ENCODE peak calls at places on chromosomes 11 and 22, in seven cellular contexts. D, K, U, T, S, W and M are unnamed samples.

GRCh38 chr11:2775626-2776350 is 76.0 kb upstream of the KCNQ1OT1 start:
- DNase-seq in D (no peak), K (peak; percentile 6), U (no peak), T (no peak), S (no peak), W (no peak), M (no peak)

GRCh38 chr11:35911616-35912165 is 32.2 kb upstream of the LDLRAD3 start:
- DNase-seq in D (no peak), K (no peak), U (peak; percentile 31), T (no peak), S (peak; percentile 70), W (no peak), M (no peak)

GRCh38 chr22:21760640-21761039 is 25.0 kb upstream of the YPEL1 start:
- DNase-seq in D (peak; percentile 63), K (no peak), U (peak; percentile 42), T (peak; percentile 76), S (no peak), W (peak; percentile 21), M (peak; percentile 44)

GRCh38 chr11:926341-926916 is 759 bp downstream of the AP2A2 start:
- DNase-seq in D (no peak), K (no peak), U (peak; percentile 59), T (peak; percentile 37), S (peak; percentile 85), W (peak; percentile 70), M (peak; percentile 52)

GRCh38 chr11:65654375-65655349 is 8.1 kb downstream of the RELA start:
- DNase-seq in D (no peak), K (no peak), U (no peak), T (no peak), S (no peak), W (no peak), M (no peak)

GRCh38 chr11:130369141-130369691 is 54.5 kb upstream of the ZBTB44 start:
- DNase-seq in D (no peak), K (no peak), U (no peak), T (no peak), S (no peak), W (no peak), M (no peak)

GRCh38 chr11:62152245-62153086 is 28.7 kb downstream of the INCENP start:
- DNase-seq in D (no peak), K (peak; percentile 10), U (no peak), T (no peak), S (no peak), W (no peak), M (no peak)

GRCh38 chr11:80241766-80242165 is 800.9 kb upstream of the TENM4 start:
- DNase-seq in D (no peak), K (no peak), U (peak; percentile 18), T (peak; percentile 83), S (no peak), W (peak; percentile 78), M (peak; percentile 34)

GRCh38 chr11:47087801-47088200 is 88.9 kb downstream of the ARFGAP2 start:
- DNase-seq in D (peak; percentile 57), K (no peak), U (no peak), T (no peak), S (no peak), W (no peak), M (no peak)

GRCh38 chr22:17484608-17485007 is 78.7 kb upstream of the SLC25A18 start:
- DNase-seq in D (no peak), K (no peak), U (no peak), T (no peak), S (no peak), W (no peak), M (no peak)

GRCh38 chr11:73324116-73324515 is 16.0 kb downstream of the ARHGEF17 start:
- DNase-seq in D (no peak), K (no peak), U (no peak), T (no peak), S (no peak), W (no peak), M (no peak)

GRCh38 chr11:66889974-66890373 is 33.1 kb downstream of the LRFN4 start:
- DNase-seq in D (no peak), K (no peak), U (no peak), T (no peak), S (no peak), W (no peak), M (no peak)

GRCh38 chr11:66888282-66888681 is 31.4 kb downstream of the LRFN4 start:
- DNase-seq in D (no peak), K (no peak), U (no peak), T (no peak), S (no peak), W (no peak), M (no peak)

GRCh38 chr11:66892926-66893325 is 36.1 kb downstream of the LRFN4 start:
- DNase-seq in D (no peak), K (no peak), U (no peak), T (no peak), S (no peak), W (no peak), M (no peak)

GRCh38 chr11:66887531-66887930 is 30.7 kb downstream of the LRFN4 start:
- DNase-seq in D (no peak), K (no peak), U (no peak), T (no peak), S (no peak), W (no peak), M (no peak)

DNA sequence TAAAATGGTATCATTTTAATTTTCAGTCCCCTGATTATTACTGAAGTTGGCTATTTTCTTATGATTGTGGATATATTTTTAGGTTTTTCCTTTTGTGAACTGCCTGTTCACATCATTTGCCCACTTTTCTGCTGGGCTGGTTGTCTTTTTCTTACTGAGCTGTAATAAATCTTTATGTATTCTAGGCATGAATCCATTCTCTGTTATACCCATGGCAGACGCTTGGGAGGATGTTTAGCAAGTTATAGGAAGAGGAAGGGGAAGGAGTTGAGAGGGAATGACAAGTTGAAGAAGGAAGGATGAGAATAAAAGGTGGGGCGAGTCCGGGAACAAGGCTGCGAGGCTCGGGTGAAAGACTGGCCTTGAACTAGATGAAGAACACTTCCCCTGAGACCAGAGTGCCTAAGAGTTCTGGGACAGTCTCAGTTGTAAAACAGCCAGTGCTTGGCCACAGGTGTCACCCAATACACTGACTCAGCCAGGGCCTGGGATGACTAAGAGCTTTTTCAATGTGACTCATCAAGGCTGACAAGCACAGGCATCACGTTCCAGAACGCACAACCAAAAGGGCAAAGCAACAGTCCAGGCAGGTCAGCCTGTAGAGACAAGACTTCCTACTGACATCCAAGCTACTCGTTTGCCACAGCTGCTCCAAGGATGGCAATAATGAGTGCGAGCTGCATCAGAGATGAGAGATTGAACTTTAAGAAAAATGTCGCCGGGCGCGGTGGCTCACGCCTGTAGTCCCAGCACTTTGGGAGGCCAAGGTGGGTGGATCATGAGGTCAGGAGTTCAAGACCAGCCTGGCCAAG is 35.2 kb downstream of the LRFN4 start:
- DNase-seq in D (peak; percentile 93), K (no peak), U (peak; percentile 97), T (peak; percentile 96), S (peak; percentile 83), W (peak; percentile 98), M (peak; percentile 98)
- TF ChIP-seq CTCF in D (no peak), K (peak; percentile 8), U (no peak), T (peak; percentile 18), S (no peak), W (peak; percentile 33), M (no peak)

GRCh38 chr22:30947821-30948454 is 20.6 kb downstream of the MORC2 start:
- DNase-seq in D (peak; percentile 49), K (no peak), U (peak; percentile 73), T (peak; percentile 9), S (peak; percentile 63), W (peak; percentile 71), M (peak; percentile 45)

GRCh38 chr22:30948930-30949342 is 19.6 kb downstream of the MORC2 start:
- DNase-seq in D (no peak), K (no peak), U (peak; percentile 40), T (no peak), S (no peak), W (no peak), M (no peak)

GRCh38 chr22:30947163-30947820 is 21.3 kb downstream of the MORC2 start:
- DNase-seq in D (no peak), K (no peak), U (no peak), T (no peak), S (peak; percentile 12), W (peak; percentile 91), M (no peak)

GRCh38 chr22:30946354-30946753 is 22.2 kb downstream of the MORC2 start:
- DNase-seq in D (no peak), K (no peak), U (no peak), T (no peak), S (no peak), W (no peak), M (no peak)

GRCh38 chr22:30949934-30950660 is 18.5 kb downstream of the MORC2 start:
- DNase-seq in D (no peak), K (no peak), U (no peak), T (no peak), S (no peak), W (peak; percentile 72), M (no peak)
- TF ChIP-seq CTCF in D (no peak), K (no peak), U (no peak), T (peak; percentile 28), S (no peak), W (peak; percentile 5), M (no peak)

DNA sequence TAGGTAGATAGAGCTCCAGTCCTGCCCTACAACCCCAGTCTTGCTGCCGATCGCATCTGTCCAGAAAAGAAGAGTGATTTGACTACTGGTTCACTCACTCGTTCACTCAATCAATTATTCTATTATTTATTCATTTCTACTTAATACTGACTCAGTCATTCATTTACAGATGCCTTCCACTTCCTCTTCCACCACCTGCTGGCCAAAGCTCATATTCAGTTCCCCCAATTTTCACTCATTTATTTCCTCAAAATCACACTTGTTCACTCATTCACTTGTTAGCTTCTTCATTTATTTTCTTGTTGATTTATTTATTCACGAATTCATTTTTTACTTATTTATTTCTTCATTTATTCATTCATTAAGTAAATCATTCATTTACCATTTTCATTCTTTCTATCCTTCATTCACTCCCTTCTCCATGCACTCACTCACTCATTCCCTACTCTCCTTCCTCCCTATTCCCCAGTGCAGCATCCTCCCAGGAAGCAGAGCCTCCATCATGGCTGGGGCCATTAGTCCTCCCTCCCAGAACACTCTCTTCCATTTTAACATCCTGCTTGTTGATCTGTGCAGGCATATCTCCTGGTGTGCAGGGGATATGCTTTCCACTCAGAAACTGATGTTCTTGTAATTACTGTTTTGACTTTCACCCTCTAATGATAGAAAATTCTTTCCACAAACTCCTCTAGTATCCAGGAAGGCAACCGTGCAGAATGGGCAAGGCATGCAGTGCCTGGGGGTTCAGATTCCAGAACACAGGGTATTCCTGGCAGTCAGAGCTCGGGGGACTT is 281.0 kb downstream of the TENM4 start:
- DNase-seq in D (no peak), K (no peak), U (no peak), T (no peak), S (no peak), W (no peak), M (peak; percentile 18)
- TF ChIP-seq CTCF in D (no peak), K (no peak), U (no peak), T (peak; percentile 45), S (no peak), W (peak; percentile 29), M (peak; percentile 34)

DNA sequence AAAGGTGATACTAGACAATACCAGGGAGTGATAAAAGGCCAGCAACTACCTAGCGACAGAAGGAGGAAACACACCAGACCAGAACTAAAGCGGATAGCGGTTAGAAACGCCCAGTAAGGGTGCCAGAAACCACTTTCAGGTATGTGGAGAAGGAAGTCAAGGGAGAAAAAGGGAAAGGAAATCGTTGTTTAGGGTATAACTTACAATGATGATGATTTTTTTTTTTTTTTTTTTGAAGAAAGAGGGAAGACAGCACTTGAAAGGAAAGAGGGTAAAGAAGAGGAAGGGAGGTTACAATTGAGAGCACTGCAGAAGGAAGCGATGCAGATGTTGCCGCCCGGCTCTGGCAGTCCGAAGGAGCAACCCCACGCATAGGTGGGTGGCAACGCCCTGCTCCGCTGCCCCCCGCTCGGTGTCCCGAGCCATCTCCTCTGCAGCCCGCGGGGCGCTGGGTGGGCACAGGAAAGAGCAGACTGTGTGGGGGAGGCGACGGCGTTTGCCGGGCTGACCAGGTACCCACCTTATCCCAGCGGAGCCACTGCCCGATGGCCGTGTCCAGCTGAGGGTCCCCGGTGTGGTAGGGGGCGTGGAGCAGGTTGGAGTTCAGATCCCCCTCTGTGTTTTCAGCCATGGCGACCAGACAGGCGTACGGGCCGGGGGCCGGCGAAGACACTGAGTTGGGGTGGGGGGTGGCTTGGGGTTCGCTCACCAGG is 546 bp downstream of the PGM2L1 start:
- DNase-seq in D (peak; percentile 57), K (peak; percentile 52), U (peak; percentile 36), T (peak; percentile 11), S (peak; percentile 56), W (peak; percentile 66), M (peak; percentile 55)
- TF ChIP-seq CTCF in D (no peak), K (peak; percentile 46), U (no peak), T (peak; percentile 33), S (no peak), W (peak; percentile 47), M (no peak)